ENCODE peak calls at places on chromosomes 16 and 17, in nine cellular contexts. I, F, U, L, Y, H, N, G and E are unnamed samples.

GRCh38 chr16:53103811-53104210 is 49.0 kb downstream of the CHD9 start:
- DNase-seq in I (no peak), F (no peak), U (no peak), L (peak; percentile 45), Y (no peak), H (no peak), N (no peak), G (no peak), E (no peak)

GRCh38 chr17:83180996-83181481 is 101.6 kb downstream of the METRNL start:
- DNase-seq in I (no peak), F (no peak), U (no peak), L (no peak), Y (no peak), H (no peak), N (no peak), G (no peak), E (no peak)

GRCh38 chr17:41645371-41646063 is 21.1 kb upstream of the KRT17 start:
- DNase-seq in I (no peak), F (peak; percentile 69), U (no peak), L (peak; percentile 59), Y (peak; percentile 79), H (no peak), N (peak; percentile 37), G (peak; percentile 39), E (peak; percentile 65)

GRCh38 chr17:63946440-63947363 is 14.6 kb upstream of the CD79B start:
- DNase-seq in I (no peak), F (no peak), U (no peak), L (no peak), Y (peak; percentile 15), H (peak; percentile 29), N (no peak), G (no peak), E (peak; percentile 15)

GRCh38 chr16:67034478-67034877 is 5.5 kb downstream of the CBFB start:
- DNase-seq in I (no peak), F (no peak), U (no peak), L (peak; percentile 36), Y (no peak), H (no peak), N (no peak), G (peak; percentile 26), E (peak; percentile 17)

GRCh38 chr16:88639231-88640038 is 1.1 kb downstream of the IL17C start:
- DNase-seq in I (no peak), F (no peak), U (no peak), L (no peak), Y (no peak), H (no peak), N (no peak), G (no peak), E (no peak)

GRCh38 chr17:64306850-64307463 is 43.9 kb upstream of the TEX2 start:
- DNase-seq in I (peak; percentile 37), F (peak; percentile 62), U (peak; percentile 44), L (peak; percentile 29), Y (peak; percentile 69), H (peak; percentile 63), N (peak; percentile 53), G (peak; percentile 67), E (peak; percentile 67)

GRCh38 chr17:75854111-75854748 is 905 bp downstream of the WBP2 start:
- DNase-seq in I (no peak), F (peak; percentile 75), U (no peak), L (peak; percentile 58), Y (peak; percentile 73), H (no peak), N (peak; percentile 81), G (peak; percentile 77), E (peak; percentile 87)

GRCh38 chr17:32142857-32143524 is 689 bp downstream of the RHOT1 start:
- DNase-seq in I (no peak), F (peak; percentile 73), U (peak; percentile 39), L (peak; percentile 70), Y (peak; percentile 44), H (no peak), N (peak; percentile 56), G (peak; percentile 64), E (peak; percentile 70)

GRCh38 chr16:24471616-24472015 is 67.8 kb upstream of the RBBP6 start:
- DNase-seq in I (peak; percentile 25), F (no peak), U (no peak), L (no peak), Y (no peak), H (no peak), N (no peak), G (no peak), E (no peak)

GRCh38 chr16:78390070-78390469 is 290.6 kb downstream of the WWOX start:
- DNase-seq in I (no peak), F (no peak), U (no peak), L (no peak), Y (no peak), H (no peak), N (no peak), G (no peak), E (no peak)

GRCh38 chr16:89141884-89142267 is 29.7 kb upstream of the CDH15 start:
- DNase-seq in I (no peak), F (no peak), U (no peak), L (no peak), Y (no peak), H (no peak), N (no peak), G (no peak), E (no peak)

GRCh38 chr17:66900126-66901010 is 64.1 kb upstream of the CACNG4 start:
- DNase-seq in I (no peak), F (no peak), U (no peak), L (no peak), Y (peak; percentile 10), H (no peak), N (no peak), G (no peak), E (no peak)

GRCh38 chr17:56592487-56593072 is 919 bp upstream of the NOG start:
- DNase-seq in I (peak; percentile 35), F (peak; percentile 73), U (no peak), L (peak; percentile 39), Y (peak; percentile 19), H (peak; percentile 65), N (peak; percentile 72), G (peak; percentile 76), E (peak; percentile 54)

GRCh38 chr17:19239544-19239943 is 2.4 kb downstream of the EPN2 start:
- DNase-seq in I (no peak), F (no peak), U (no peak), L (no peak), Y (no peak), H (no peak), N (no peak), G (no peak), E (no peak)

GRCh38 chr16:4677390-4677789 is 16.0 kb upstream of the NUDT16L1 start:
- DNase-seq in I (no peak), F (no peak), U (no peak), L (no peak), Y (no peak), H (no peak), N (no peak), G (no peak), E (no peak)

GRCh38 chr17:17114592-17115225 is 72.5 kb downstream of the MPRIP start:
- DNase-seq in I (no peak), F (no peak), U (no peak), L (peak; percentile 18), Y (no peak), H (no peak), N (no peak), G (peak; percentile 17), E (no peak)

GRCh38 chr17:56451629-56452028 is 141.9 kb upstream of the NOG start:
- DNase-seq in I (no peak), F (no peak), U (no peak), L (no peak), Y (no peak), H (no peak), N (no peak), G (peak; percentile 7), E (no peak)

GRCh38 chr16:72859581-72859980 is 188.3 kb downstream of the ZFHX3 start:
- DNase-seq in I (no peak), F (no peak), U (no peak), L (no peak), Y (no peak), H (no peak), N (no peak), G (peak; percentile 31), E (no peak)

GRCh38 chr17:15236281-15237105 is 28.6 kb downstream of the PMP22 start:
- DNase-seq in I (no peak), F (no peak), U (no peak), L (peak; percentile 16), Y (peak; percentile 70), H (no peak), N (no peak), G (peak; percentile 35), E (peak; percentile 50)